ENCODE peak calls at places on chromosomes 16 and 17, in four cellular contexts. N is K562, Y is SK-N-SH, F is WTC11. U is an unnamed sample.

GRCh38 chr16:75550211-75550662 is 5.8 kb downstream of the TMEM231 start:
- DNase-seq in F (peak), Y (no peak), N (no peak), U (peak)

GRCh38 chr17:56679148-56679766 is 85.8 kb downstream of the NOG start:
- DNase-seq in Y (peak), N (peak), F (no peak), U (peak)

GRCh38 chr17:70668276-70668937 is 499.1 kb downstream of the KCNJ2 start:
- DNase-seq in F (no peak), N (no peak), Y (no peak), U (no peak)

GRCh38 chr16:24018485-24018884 is 182.7 kb downstream of the PRKCB start:
- DNase-seq in F (no peak), Y (no peak), N (no peak), U (no peak)

GRCh38 chr17:78969865-78970264 is 9.9 kb downstream of the LGALS3BP start:
- DNase-seq in N (no peak), Y (peak), F (no peak), U (no peak)

GRCh38 chr16:79278506-79278905 is 322.0 kb downstream of the MAF start:
- DNase-seq in N (no peak), Y (no peak), F (no peak), U (no peak)

GRCh38 chr16:31712064-31712540 is 161.5 kb upstream of the ZNF267 start:
- DNase-seq in F (no peak), N (no peak), Y (no peak), U (no peak)

GRCh38 chr17:78862073-78863023 is 21.7 kb upstream of the USP36 start:
- DNase-seq in Y (no peak), N (peak), F (no peak), U (peak)

GRCh38 chr16:14104066-14104465 is 32.9 kb downstream of the MRTFB start:
- DNase-seq in F (no peak), N (no peak), Y (no peak), U (no peak)

GRCh38 chr17:72977768-72978417 is 114.6 kb downstream of the SLC39A11 start:
- DNase-seq in F (no peak), Y (no peak), N (peak), U (no peak)

GRCh38 chr17:45382226-45382625 is 50.4 kb downstream of the ARHGAP27 start:
- DNase-seq in N (no peak), F (no peak), Y (no peak), U (no peak)

GRCh38 chr17:1474402-1475189 is 17.9 kb downstream of the MYO1C start:
- DNase-seq in F (no peak), Y (no peak), N (no peak), U (no peak)

GRCh38 chr16:73092236-73092781 is 44.4 kb upstream of the ZFHX3 start:
- DNase-seq in Y (no peak), N (no peak), F (no peak), U (peak)

GRCh38 chr16:85387171-85387507 is 226.0 kb upstream of the GSE1 start:
- DNase-seq in Y (no peak), F (peak), N (no peak), U (no peak)

GRCh38 chr17:3957735-3958134 is 6.5 kb downstream of the ATP2A3 start:
- DNase-seq in N (no peak), F (no peak), Y (peak), U (no peak)

GRCh38 chr17:73293480-73293911 is 18.3 kb downstream of the CDC42EP4 start:
- DNase-seq in F (no peak), N (no peak), Y (peak), U (no peak)

GRCh38 chr17:61168506-61168905 is 231.1 kb upstream of the TBX2 start:
- DNase-seq in N (no peak), Y (no peak), F (no peak), U (no peak)

GRCh38 chr16:68490829-68491575 is 42.7 kb upstream of the SMPD3 start:
- DNase-seq in Y (no peak), N (no peak), F (peak), U (no peak)

GRCh38 chr17:58335779-58336455 is 7.3 kb upstream of the TSPOAP1 start:
- DNase-seq in F (no peak), Y (peak), N (peak), U (peak)

GRCh38 chr17:57256708-57257112 is 387 bp downstream of the MSI2 start:
- DNase-seq in Y (no peak), F (no peak), N (peak), U (no peak)

GRCh38 chr16:68093816-68094613 is 8.8 kb downstream of the NFATC3 start:
- DNase-seq in Y (no peak), F (no peak), N (no peak), U (no peak)

GRCh38 chr16:843771-844170 is 43.2 kb upstream of the GNG13 start:
- DNase-seq in N (no peak), F (no peak), Y (no peak), U (no peak)

GRCh38 chr17:72123964-72124791 is 3.4 kb downstream of the SOX9 start:
- DNase-seq in Y (peak), N (no peak), F (peak), U (no peak)

GRCh38 chr17:42878123-42878880 is 22.3 kb upstream of the G6PC1 start:
- DNase-seq in Y (no peak), F (peak), N (no peak), U (peak)

GRCh38 chr17:20938244-20938643 is 104.6 kb downstream of the USP22 start:
- DNase-seq in Y (no peak), N (no peak), F (no peak), U (no peak)
- TF ChIP-seq FOXJ3 in Y (no peak), N (no peak), F (no peak), U (no peak)

DNA sequence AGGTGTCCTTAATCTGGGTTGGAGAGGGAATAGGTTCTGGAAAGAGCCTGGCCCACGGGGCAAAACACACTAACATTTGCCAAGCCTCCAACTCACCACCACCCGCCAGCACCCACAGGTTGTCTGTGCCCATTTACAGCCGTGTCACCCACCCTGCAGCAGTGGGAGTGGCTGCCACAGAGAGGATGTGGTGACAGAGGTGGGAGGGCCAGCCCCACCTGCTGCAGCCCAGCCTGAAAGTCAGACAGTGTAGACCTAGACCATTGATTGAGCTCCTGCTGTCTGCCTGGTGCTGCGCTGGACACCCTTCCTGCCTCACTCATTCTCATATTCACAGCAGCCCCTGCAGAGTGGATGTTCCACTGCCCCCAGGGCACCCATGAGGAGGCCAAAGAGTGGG is 44.7 kb downstream of the IL21R start:
- DNase-seq in Y (no peak), F (no peak), N (no peak), U (no peak)
- TF ChIP-seq FOXJ3 in Y (no peak), F (no peak), N (no peak), U (no peak)

GRCh38 chr17:33113281-33114010 is 121.8 kb downstream of the SPACA3 start:
- DNase-seq in F (no peak), N (no peak), Y (peak), U (no peak)
- TF ChIP-seq FOXJ3 in F (no peak), N (no peak), Y (no peak), U (no peak)

GRCh38 chr17:80758793-80759673 is 214.4 kb downstream of the RPTOR start:
- DNase-seq in F (no peak), Y (no peak), N (no peak), U (peak)

GRCh38 chr17:80752369-80752705 is 207.7 kb downstream of the RPTOR start:
- DNase-seq in Y (no peak), F (no peak), N (no peak), U (no peak)

GRCh38 chr17:80754846-80755245 is 210.2 kb downstream of the RPTOR start:
- DNase-seq in N (no peak), F (no peak), Y (no peak), U (no peak)

GRCh38 chr17:80753946-80754345 is 209.3 kb downstream of the RPTOR start:
- DNase-seq in F (no peak), Y (no peak), N (no peak), U (no peak)

DNA sequence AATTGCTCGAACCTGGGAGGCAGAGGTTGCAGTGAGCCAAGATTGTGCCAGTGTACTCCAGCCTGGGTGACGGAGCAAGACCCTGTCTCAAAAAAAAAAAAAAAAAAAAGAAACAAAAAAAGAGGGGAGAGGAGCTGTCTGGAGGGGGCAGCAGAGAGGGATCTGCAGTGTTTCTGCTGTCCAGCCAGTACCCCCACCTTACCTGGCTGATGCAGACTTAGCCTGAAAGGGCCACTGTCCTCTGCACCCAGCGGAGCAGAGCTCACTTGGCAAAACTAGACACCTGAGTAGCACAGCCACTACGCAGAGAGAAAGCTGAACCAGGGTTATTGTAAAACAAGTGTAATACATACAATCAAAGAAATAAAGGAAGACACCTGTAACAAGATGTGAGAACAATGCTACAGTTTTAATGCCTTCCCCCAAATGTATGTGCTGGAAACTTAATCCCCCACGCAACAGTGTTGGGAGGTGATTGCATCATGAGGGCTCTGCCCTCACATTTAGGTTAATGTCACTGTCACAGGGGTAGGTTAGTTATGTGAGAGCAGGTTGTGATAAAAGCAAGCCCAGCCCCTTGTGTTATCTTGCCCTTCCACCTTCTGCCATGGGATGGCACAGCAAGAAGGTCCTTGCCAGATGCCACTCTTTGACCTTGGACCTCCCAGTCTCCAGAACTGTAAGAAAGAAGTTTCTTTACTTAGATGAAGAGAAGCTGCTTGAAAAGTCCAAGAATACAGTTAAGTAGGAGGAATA is 211.2 kb downstream of the RPTOR start:
- DNase-seq in F (peak), Y (no peak), N (peak), U (no peak)
- TF ChIP-seq FOXJ3 in F (no peak), Y (no peak), N (no peak), U (no peak)

GRCh38 chr16:63613701-63614100 is 1508.2 kb downstream of the CDH11 start:
- DNase-seq in F (no peak), N (no peak), Y (no peak), U (peak)

GRCh38 chr16:63617990-63618763 is 1503.7 kb downstream of the CDH11 start:
- DNase-seq in Y (no peak), N (no peak), F (peak), U (no peak)

GRCh38 chr16:63614421-63614820 is 1507.4 kb downstream of the CDH11 start:
- DNase-seq in N (no peak), Y (no peak), F (no peak), U (no peak)

GRCh38 chr16:63618896-63619295 is 1503.0 kb downstream of the CDH11 start:
- DNase-seq in Y (no peak), F (no peak), N (no peak), U (no peak)

GRCh38 chr16:63617047-63617989 is 1504.5 kb downstream of the CDH11 start:
- DNase-seq in N (no peak), F (peak), Y (peak), U (no peak)
- TF ChIP-seq FOXJ3 in N (no peak), F (no peak), Y (no peak), U (no peak)

GRCh38 chr17:32502013-32502412 is 15.2 kb downstream of the CDK5R1 start:
- DNase-seq in Y (no peak), N (no peak), F (no peak), U (peak)
- TF ChIP-seq FOXJ3 in Y (no peak), N (no peak), F (no peak), U (no peak)

DNA sequence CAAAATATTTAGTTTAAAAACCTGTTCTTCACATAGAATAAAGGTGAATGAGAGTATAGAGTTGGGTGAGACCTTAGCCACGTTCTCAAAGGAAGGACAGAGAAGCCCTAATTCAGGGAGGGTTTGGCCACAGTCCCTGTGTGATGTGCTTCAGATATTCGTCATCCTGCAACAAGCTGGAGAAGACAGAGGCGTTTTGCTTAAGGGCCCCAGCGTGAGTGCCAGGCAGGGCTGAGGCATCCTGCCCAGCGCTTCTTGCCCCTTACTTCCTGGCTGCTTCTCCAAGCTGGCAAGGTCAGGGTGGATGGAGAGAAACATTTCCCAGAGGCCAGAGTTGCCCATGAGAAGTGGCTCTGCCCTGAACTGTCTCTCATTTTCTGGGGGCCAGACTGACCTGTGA is 46.9 kb downstream of the AXIN2 start:
- DNase-seq in N (no peak), Y (no peak), F (no peak), U (no peak)
- TF ChIP-seq FOXJ3 in N (no peak), Y (no peak), F (no peak), U (no peak)

GRCh38 chr16:3577302-3577752 is at the start of gene NLRC3:
- DNase-seq in Y (no peak), F (no peak), N (no peak), U (no peak)
- TF ChIP-seq FOXJ3 in Y (no peak), F (no peak), N (no peak), U (no peak)